ENCODE peak calls at places on chromosome 13, in six cellular contexts. E is BJ, N is frontal cortex, R is glomerular endothelial cell, C is activated T-cell treated with anti-CD3 and anti-CD28 coated beads for 1 hour, T is GM23248. Q is an unnamed sample.

GRCh38 chr13:112172641-112173171 is 105.8 kb downstream of the SOX1 start:
- DNase-seq in E (no peak), N (peak; percentile 70), R (no peak), C (no peak), T (no peak), Q (no peak)

GRCh38 chr13:106291006-106291405 is 244.5 kb downstream of the EFNB2 start:
- DNase-seq in E (peak; percentile 28), N (no peak), R (no peak), C (no peak), T (peak; percentile 56), Q (no peak)

GRCh38 chr13:100984349-100984748 is 309.8 kb upstream of the TMTC4 start:
- DNase-seq in E (no peak), N (no peak), R (no peak), C (no peak), T (no peak), Q (no peak)

GRCh38 chr13:27549406-27549981 is 70.8 kb downstream of the LNX2 start:
- DNase-seq in E (no peak), N (no peak), R (no peak), C (no peak), T (no peak), Q (no peak)

GRCh38 chr13:51396352-51396751 is 56.5 kb downstream of the INTS6 start:
- DNase-seq in E (peak; percentile 6), N (no peak), R (no peak), C (no peak), T (peak; percentile 65), Q (peak; percentile 13)

GRCh38 chr13:28574617-28575142 is 79.8 kb upstream of the FLT1 start:
- DNase-seq in E (peak; percentile 95), N (no peak), R (peak; percentile 100), C (no peak), T (peak; percentile 96), Q (peak; percentile 98)

GRCh38 chr13:19634129-19634740 is 776 bp downstream of the MPHOSPH8 start:
- DNase-seq in E (no peak), N (no peak), R (no peak), C (no peak), T (peak; percentile 74), Q (peak; percentile 2)

GRCh38 chr13:79662882-79663281 is 181.9 kb downstream of the NDFIP2 start:
- DNase-seq in E (no peak), N (no peak), R (no peak), C (no peak), T (no peak), Q (no peak)

GRCh38 chr13:110044521-110045200 is 258.3 kb upstream of the IRS2 start:
- DNase-seq in E (peak; percentile 70), N (no peak), R (no peak), C (no peak), T (peak; percentile 82), Q (peak; percentile 55)

GRCh38 chr13:26999499-26999898 is 172.1 kb downstream of the USP12 start:
- DNase-seq in E (no peak), N (no peak), R (no peak), C (no peak), T (no peak), Q (no peak)

GRCh38 chr13:111558700-111559088 is 238.3 kb downstream of the TEX29 start:
- DNase-seq in E (no peak), N (no peak), R (no peak), C (no peak), T (no peak), Q (no peak)

GRCh38 chr13:113474179-113474578 is 16.3 kb downstream of the DCUN1D2 start:
- DNase-seq in E (no peak), N (no peak), R (no peak), C (no peak), T (peak; percentile 23), Q (no peak)

GRCh38 chr13:74974234-74974879 is 507.6 kb downstream of the TBC1D4 start:
- DNase-seq in E (no peak), N (no peak), R (no peak), C (no peak), T (no peak), Q (no peak)